ENCODE peak calls at places on chromosomes 13 and 19, in four cellular contexts. W is ELF-1, I is cardiac fibroblast, R is H4. X is an unnamed sample.

GRCh38 chr13:111025310-111025709 is 89.8 kb upstream of the ARHGEF7 start:
- DNase-seq in W (no peak), R (no peak), I (no peak), X (no peak)

GRCh38 chr19:5719274-5719960 is 529 bp downstream of the LONP1 start:
- DNase-seq in R (no peak), W (peak), I (no peak), X (no peak)

GRCh38 chr19:5358173-5358800 is 17.7 kb upstream of the PTPRS start:
- DNase-seq in W (peak), I (peak), R (no peak), X (no peak)

GRCh38 chr19:48806818-48807589 is 3.8 kb downstream of the BCAT2 start:
- DNase-seq in R (no peak), I (peak), W (peak), X (no peak)

GRCh38 chr13:111551421-111551820 is 231.0 kb downstream of the TEX29 start:
- DNase-seq in W (no peak), I (no peak), R (no peak), X (no peak)

GRCh38 chr13:99656843-99657506 is 155.7 kb downstream of the TM9SF2 start:
- DNase-seq in I (no peak), W (no peak), R (no peak), X (no peak)

GRCh38 chr19:5823579-5824281 is 15.8 kb downstream of the FUT6 start:
- DNase-seq in R (no peak), W (peak), I (no peak), X (peak)

GRCh38 chr19:14566712-14567077 is 5.2 kb downstream of the NDUFB7 start:
- DNase-seq in R (no peak), W (no peak), I (no peak), X (no peak)

GRCh38 chr13:104586010-104586746 is 1520.0 kb upstream of the SLC10A2 start:
- DNase-seq in R (peak), I (peak), W (no peak), X (no peak)

GRCh38 chr13:52925775-52926285 is 77.4 kb upstream of the PCDH8 start:
- DNase-seq in W (peak), R (no peak), I (no peak), X (no peak)

GRCh38 chr13:50521750-50522149 is 321.7 kb downstream of the DLEU7 start:
- DNase-seq in W (no peak), R (peak), I (peak), X (no peak)

GRCh38 chr13:96781141-96781540 is 213.1 kb downstream of the OXGR1 start:
- DNase-seq in R (no peak), W (no peak), I (no peak), X (no peak)

GRCh38 chr13:95627590-95627989 is 16.9 kb downstream of the DZIP1 start:
- DNase-seq in I (no peak), W (no peak), R (no peak), X (no peak)

GRCh38 chr19:2016041-2016807 is 710 bp upstream of the BTBD2 start:
- DNase-seq in W (peak), R (peak), I (peak), X (peak)

GRCh38 chr19:38263696-38264485 is 482 bp upstream of the SPINT2 start:
- DNase-seq in R (no peak), I (peak), W (peak), X (peak)

GRCh38 chr19:10686661-10687517 is 14.3 kb upstream of the QTRT1 start:
- DNase-seq in R (no peak), I (peak), W (no peak), X (no peak)

GRCh38 chr19:28486934-28487333 is 726.0 kb downstream of the UQCRFS1 start:
- DNase-seq in R (no peak), W (no peak), I (no peak), X (no peak)

GRCh38 chr19:53900191-53900860 is 8.8 kb upstream of the CACNG7 start:
- DNase-seq in W (no peak), R (no peak), I (no peak), X (no peak)

GRCh38 chr19:33778089-33778791 is 18.4 kb upstream of the KCTD15 start:
- DNase-seq in I (peak), W (peak), R (peak), X (peak)

GRCh38 chr19:35000647-35001501 is 751 bp downstream of the GRAMD1A start:
- DNase-seq in I (peak), R (peak), W (peak), X (peak)

GRCh38 chr13:49657241-49657641 is 28.9 kb downstream of the ARL11 start:
- DNase-seq in I (no peak), W (peak), R (no peak), X (no peak)

GRCh38 chr13:45592758-45593157 is 22.8 kb downstream of the ERICH6B start:
- DNase-seq in I (no peak), W (no peak), R (no peak), X (no peak)

GRCh38 chr13:111232191-111232590 is 88.3 kb upstream of the TEX29 start:
- DNase-seq in R (no peak), I (no peak), W (no peak), X (no peak)

GRCh38 chr13:49554387-49554786 is 31.0 kb downstream of the RCBTB1 start:
- DNase-seq in R (no peak), W (no peak), I (no peak), X (no peak)